ENCODE peak calls at places on chromosomes 11 and 22, in ten cellular contexts. A, K, J, I, F, C, G, B, Q and P are unnamed samples.

GRCh38 chr11:87219266-87219665 is 181.5 kb downstream of the TMEM135 start:
- DNase-seq in G (no peak), C (no peak), B (no peak), Q (no peak), J (no peak), F (peak), A (no peak), K (peak), I (no peak), P (no peak)

GRCh38 chr11:13152736-13153541 is 124.7 kb upstream of the BMAL1 start:
- DNase-seq in Q (no peak), C (no peak), K (no peak), G (peak), F (peak), I (no peak), J (no peak), B (no peak), A (no peak), P (no peak)

GRCh38 chr11:67468056-67468455 is 995 bp downstream of the TMEM134 start:
- DNase-seq in Q (peak), J (no peak), I (no peak), F (no peak), B (no peak), C (no peak), G (peak), A (no peak), K (no peak), P (no peak)

GRCh38 chr11:118224512-118225180 is at the start of gene JAML:
- DNase-seq in B (no peak), C (no peak), Q (no peak), G (no peak), F (no peak), I (no peak), A (no peak), K (no peak), J (no peak), P (no peak)

GRCh38 chr11:33377100-33377851 is 120.1 kb downstream of the HIPK3 start:
- DNase-seq in C (no peak), I (no peak), J (no peak), B (no peak), G (no peak), K (no peak), A (no peak), Q (no peak), F (no peak), P (no peak)

GRCh38 chr22:20646377-20646776 is 127.5 kb upstream of the SERPIND1 start:
- DNase-seq in F (no peak), K (peak), J (no peak), I (no peak), Q (no peak), A (no peak), C (no peak), G (no peak), B (peak), P (no peak)

GRCh38 chr11:47355283-47356128 is 3.0 kb upstream of the MYBPC3 start:
- DNase-seq in K (no peak), C (peak), I (peak), B (peak), Q (peak), J (peak), A (peak), G (peak), F (peak), P (peak)

GRCh38 chr11:5257296-5257695 is 2.7 kb upstream of the HBG2 start:
- DNase-seq in J (no peak), Q (no peak), C (no peak), I (no peak), K (no peak), F (no peak), A (no peak), B (peak), G (no peak), P (no peak)

GRCh38 chr22:17350292-17350691 is 19.0 kb upstream of the CECR2 start:
- DNase-seq in A (no peak), C (no peak), F (no peak), B (no peak), I (no peak), K (no peak), J (no peak), G (no peak), Q (no peak), P (no peak)

GRCh38 chr11:79396674-79397073 is 44.2 kb downstream of the TENM4 start:
- DNase-seq in G (no peak), C (no peak), A (no peak), J (no peak), K (no peak), F (no peak), Q (no peak), B (peak), I (no peak), P (no peak)

GRCh38 chr22:19038728-19039447 is 83.3 kb downstream of the DGCR2 start:
- DNase-seq in A (no peak), K (no peak), J (no peak), Q (peak), B (peak), I (no peak), C (no peak), F (no peak), G (no peak), P (no peak)

GRCh38 chr22:43012390-43012789 is 2.6 kb downstream of the PACSIN2 start:
- DNase-seq in B (no peak), G (no peak), I (no peak), K (no peak), Q (no peak), F (no peak), J (no peak), C (no peak), A (no peak), P (no peak)

GRCh38 chr11:63940786-63941185 is 2.0 kb downstream of the NAA40 start:
- DNase-seq in J (no peak), K (no peak), G (no peak), B (no peak), I (no peak), F (no peak), C (no peak), Q (no peak), A (no peak), P (no peak)

GRCh38 chr11:118928870-118929495 is 3.3 kb upstream of the BCL9L start:
- DNase-seq in B (no peak), F (peak), C (no peak), J (no peak), I (no peak), A (no peak), Q (no peak), K (no peak), G (peak), P (no peak)

GRCh38 chr22:48141301-48141700 is 1378.9 kb downstream of the TBC1D22A start:
- DNase-seq in G (no peak), C (no peak), J (no peak), I (no peak), A (no peak), F (no peak), B (no peak), K (no peak), Q (no peak), P (no peak)

GRCh38 chr11:134945993-134946392 is 534.0 kb upstream of the B3GAT1 start:
- DNase-seq in C (no peak), F (no peak), I (no peak), K (no peak), B (peak), J (no peak), A (no peak), G (peak), Q (no peak), P (no peak)

GRCh38 chr22:37794376-37794775 is 13.4 kb upstream of the GCAT start:
- DNase-seq in A (no peak), B (no peak), K (no peak), G (no peak), Q (no peak), C (no peak), F (no peak), I (no peak), J (no peak), P (no peak)

GRCh38 chr11:119030029-119030328 is 698 bp downstream of the SLC37A4 start:
- DNase-seq in A (no peak), I (no peak), K (no peak), C (no peak), B (no peak), G (no peak), Q (no peak), J (no peak), F (no peak), P (peak)

GRCh38 chr11:12625438-12626071 is 48.7 kb upstream of the TEAD1 start:
- DNase-seq in Q (no peak), B (no peak), J (peak), F (no peak), G (peak), C (peak), I (peak), A (no peak), K (no peak), P (no peak)

GRCh38 chr22:25057013-25057881 is 104.7 kb downstream of the KIAA1671 start:
- DNase-seq in K (peak), I (no peak), A (peak), Q (no peak), G (peak), J (no peak), C (no peak), B (peak), F (peak), P (peak)

GRCh38 chr11:134032501-134033091 is 36.3 kb upstream of the JAM3 start:
- DNase-seq in K (no peak), J (no peak), F (no peak), C (no peak), I (no peak), B (no peak), Q (peak), G (no peak), A (peak), P (no peak)

GRCh38 chr11:103618532-103618931 is 417.9 kb upstream of the DDI1 start:
- DNase-seq in J (peak), A (no peak), C (peak), Q (no peak), K (no peak), F (no peak), I (peak), G (peak), B (no peak), P (no peak)

GRCh38 chr11:117290809-117291396 is at the start of gene BACE1-AS:
- DNase-seq in I (no peak), K (no peak), F (no peak), J (no peak), B (no peak), G (no peak), A (no peak), Q (no peak), C (no peak), P (no peak)

GRCh38 chr11:120337896-120338840 is 2.0 kb downstream of the ARHGEF12 start:
- DNase-seq in C (no peak), A (no peak), G (peak), J (no peak), I (no peak), F (peak), Q (no peak), B (no peak), K (no peak), P (no peak)

GRCh38 chr11:108788565-108789199 is 123.8 kb downstream of the DDX10 start:
- DNase-seq in F (peak), G (peak), I (no peak), A (no peak), B (peak), C (peak), K (no peak), Q (no peak), J (no peak), P (no peak)

GRCh38 chr11:79101736-79102135 is 339.1 kb downstream of the TENM4 start:
- DNase-seq in F (no peak), K (no peak), C (no peak), J (no peak), G (no peak), A (no peak), Q (peak), I (no peak), B (no peak), P (no peak)

GRCh38 chr22:38109391-38110000 is 988 bp downstream of the BAIAP2L2 start:
- DNase-seq in F (peak), A (no peak), J (no peak), B (no peak), I (no peak), K (no peak), Q (no peak), C (no peak), G (no peak), P (no peak)

DNA sequence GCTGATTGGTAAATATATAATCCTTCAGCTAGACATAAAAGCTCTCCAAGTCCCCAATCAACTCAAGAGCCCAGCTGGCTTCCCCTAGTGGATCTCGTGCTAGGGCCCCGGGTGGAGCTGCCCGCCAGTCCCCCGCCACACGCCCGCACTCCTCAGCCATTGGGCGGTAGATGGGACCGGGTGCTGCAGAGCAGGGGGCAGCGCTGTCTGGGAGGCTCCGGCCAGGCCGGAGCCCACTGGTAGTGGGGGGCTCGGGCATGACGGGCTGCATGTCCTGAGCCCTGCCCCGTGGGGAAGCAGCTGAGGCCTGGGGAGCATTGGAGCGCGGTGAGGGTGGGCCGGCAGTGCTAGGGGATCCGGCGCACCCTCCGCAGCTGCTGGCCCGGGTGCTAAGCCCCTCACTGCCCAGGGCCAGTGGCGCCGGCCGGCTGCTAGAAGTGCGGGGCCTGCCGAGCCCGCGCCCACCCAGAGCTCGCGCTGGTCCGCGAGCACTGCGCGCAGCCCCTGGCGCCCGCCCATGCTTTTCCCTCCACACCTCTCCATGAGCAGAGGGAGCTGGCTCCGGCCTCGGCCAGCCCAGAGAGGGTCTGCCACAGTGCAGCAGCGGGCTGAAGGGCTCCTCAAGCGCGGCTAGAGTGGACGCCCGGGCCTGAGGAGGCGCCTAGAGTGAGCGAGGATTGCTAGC is 1680.6 kb upstream of the RAG2 start:
- DNase-seq in G (no peak), K (no peak), A (no peak), F (no peak), B (no peak), Q (no peak), C (no peak), J (no peak), I (no peak), P (no peak)
- TF ChIP-seq CTCF in G (no peak), K (no peak), A (no peak), F (no peak), B (no peak), Q (no peak), C (no peak), J (no peak), I (no peak), P (no peak)

DNA sequence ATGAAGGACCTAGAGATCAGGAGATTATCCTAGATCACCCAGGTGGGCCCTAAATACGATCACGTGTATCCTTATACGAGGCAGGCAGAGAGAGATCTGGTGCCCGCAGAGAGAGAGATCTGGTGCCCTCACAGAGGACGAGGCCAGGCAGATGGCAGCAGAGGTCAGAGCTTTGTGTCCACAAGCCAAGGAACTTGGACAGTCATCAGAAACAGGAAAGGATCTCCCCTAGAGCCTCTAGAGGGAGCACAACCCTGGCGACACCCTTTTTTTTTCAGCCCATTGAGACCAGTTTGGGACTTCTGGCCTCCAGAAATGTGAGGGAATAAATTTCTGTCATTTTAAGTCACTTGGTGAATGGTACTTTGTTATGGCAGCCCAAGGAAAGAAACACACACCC is 25.5 kb upstream of the TIMP3 start:
- DNase-seq in F (no peak), I (no peak), Q (no peak), J (no peak), G (no peak), B (no peak), C (no peak), A (no peak), K (no peak), P (no peak)
- TF ChIP-seq CTCF in F (peak), I (peak), Q (no peak), J (peak), G (peak), B (peak), C (peak), A (no peak), K (no peak), P (peak)

GRCh38 chr11:15035283-15035682 is 38.1 kb upstream of the CALCB start:
- DNase-seq in I (no peak), C (no peak), A (no peak), J (no peak), F (no peak), B (peak), G (no peak), Q (no peak), K (no peak), P (no peak)

GRCh38 chr11:15034687-15035267 is 38.6 kb upstream of the CALCB start:
- DNase-seq in J (no peak), G (no peak), C (no peak), K (no peak), Q (no peak), F (no peak), B (peak), A (no peak), I (no peak), P (no peak)

GRCh38 chr11:15038963-15039362 is 34.4 kb upstream of the CALCB start:
- DNase-seq in F (peak), I (no peak), A (no peak), C (peak), K (no peak), B (no peak), Q (no peak), G (peak), J (no peak), P (no peak)
- TF ChIP-seq CTCF in F (no peak), I (no peak), A (no peak), C (no peak), K (no peak), B (peak), Q (no peak), G (peak), J (no peak), P (peak)

GRCh38 chr22:46445771-46446485 is 91.5 kb downstream of the CELSR1 start:
- DNase-seq in G (no peak), F (no peak), K (no peak), J (no peak), B (no peak), A (no peak), I (no peak), C (no peak), Q (no peak), P (no peak)

GRCh38 chr22:46442217-46442853 is 95.1 kb downstream of the CELSR1 start:
- DNase-seq in A (no peak), Q (no peak), I (no peak), F (no peak), K (no peak), J (no peak), B (no peak), G (no peak), C (no peak), P (no peak)

GRCh38 chr22:46443850-46444389 is 93.5 kb downstream of the CELSR1 start:
- DNase-seq in A (no peak), F (no peak), C (no peak), Q (no peak), B (no peak), J (no peak), K (no peak), I (no peak), G (no peak), P (no peak)

GRCh38 chr22:46446799-46447198 is 90.6 kb downstream of the CELSR1 start:
- DNase-seq in Q (no peak), K (no peak), I (no peak), G (no peak), C (no peak), B (no peak), F (no peak), J (no peak), A (no peak), P (peak)

DNA sequence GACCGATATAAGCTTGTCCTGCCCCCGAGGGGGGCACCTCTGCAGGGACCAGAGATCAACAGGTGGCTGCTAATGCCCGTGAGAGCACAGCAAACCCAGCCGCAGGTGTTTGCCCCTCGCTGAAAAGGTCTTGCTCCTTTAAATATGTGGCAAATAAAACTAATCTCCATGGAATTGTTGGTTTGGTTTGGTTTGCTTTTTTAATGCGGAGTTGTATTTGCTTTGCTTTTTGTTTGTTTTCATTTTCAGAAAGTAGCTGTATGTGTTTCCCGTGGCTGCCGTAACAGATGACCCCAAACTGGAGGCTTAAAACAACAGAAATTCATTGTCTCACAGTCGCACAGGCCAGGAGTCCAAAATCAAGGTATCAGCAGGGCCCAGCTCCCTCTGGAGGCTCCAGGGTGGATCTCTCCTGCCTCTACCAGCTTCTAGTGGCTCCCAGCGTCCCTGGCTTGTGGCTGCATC is 93.0 kb downstream of the CELSR1 start:
- DNase-seq in C (no peak), B (no peak), F (no peak), K (no peak), G (no peak), I (no peak), A (no peak), Q (no peak), J (no peak), P (no peak)
- TF ChIP-seq CTCF in C (peak), B (peak), F (no peak), K (no peak), G (peak), I (peak), A (no peak), Q (no peak), J (peak), P (no peak)

GRCh38 chr11:99814021-99814420 is 793.3 kb downstream of the CNTN5 start:
- DNase-seq in C (no peak), G (peak), I (no peak), F (no peak), J (no peak), A (no peak), K (no peak), Q (no peak), B (no peak), P (no peak)

GRCh38 chr11:99818991-99819390 is 798.2 kb downstream of the CNTN5 start:
- DNase-seq in A (no peak), B (no peak), K (no peak), C (no peak), G (no peak), Q (no peak), J (no peak), I (no peak), F (no peak), P (no peak)

GRCh38 chr11:99814738-99815137 is 794.0 kb downstream of the CNTN5 start:
- DNase-seq in F (no peak), B (no peak), A (no peak), I (no peak), C (no peak), G (no peak), J (no peak), Q (no peak), K (no peak), P (no peak)
- TF ChIP-seq CTCF in F (no peak), B (peak), A (no peak), I (no peak), C (no peak), G (no peak), J (no peak), Q (no peak), K (no peak), P (no peak)

GRCh38 chr11:110071197-110071596 is 22.0 kb upstream of the ZC3H12C start:
- DNase-seq in J (no peak), Q (no peak), C (no peak), K (no peak), I (no peak), G (no peak), A (no peak), B (no peak), F (no peak), P (no peak)
- TF ChIP-seq CTCF in J (no peak), Q (no peak), C (no peak), K (no peak), I (no peak), G (no peak), A (no peak), B (no peak), F (no peak), P (no peak)

GRCh38 chr11:61671527-61671926 is 8.7 kb upstream of the DAGLA start:
- DNase-seq in J (no peak), Q (no peak), F (peak), B (peak), C (no peak), I (no peak), A (no peak), K (no peak), G (peak), P (peak)
- TF ChIP-seq CTCF in J (peak), Q (no peak), F (peak), B (peak), C (peak), I (peak), A (no peak), K (no peak), G (peak), P (peak)

GRCh38 chr11:8813658-8814057 is 97.3 kb upstream of the AKIP1 start:
- DNase-seq in C (peak), B (peak), Q (peak), J (no peak), F (peak), K (peak), G (peak), I (peak), A (peak), P (peak)
- TF ChIP-seq CTCF in C (peak), B (peak), Q (peak), J (peak), F (peak), K (peak), G (peak), I (peak), A (peak), P (peak)